ENCODE peak calls at places on chromosomes 5 and 9, in four cellular contexts. C is cardiac muscle cell; L is ovary; E is naive thymus-derived CD4-positive, alpha-beta T cell. M is an unnamed sample.
A peak's percentile ranks its signal among the peaks of the same experiment; 100 is the strongest.

GRCh38 chr5:159768243-159768642 is 148.0 kb upstream of the ADRA1B start:
- DNase-seq in E (no peak), C (no peak), L (no peak), M (no peak)

GRCh38 chr5:102152906-102153787 is 142.9 kb downstream of the SLCO4C1 start:
- DNase-seq in E (peak; percentile 1), C (peak; percentile 38), L (no peak), M (peak; percentile 11)

GRCh38 chr5:73417307-73418035 is 31.1 kb downstream of the FOXD1 start:
- DNase-seq in L (no peak), E (no peak), C (no peak), M (no peak)

GRCh38 chr5:115262066-115262404 is 642 bp downstream of the PGGT1B start:
- DNase-seq in L (no peak), C (peak; percentile 25), E (no peak), M (no peak)

GRCh38 chr9:136244116-136244775 is 1.4 kb downstream of the QSOX2 start:
- DNase-seq in C (no peak), E (peak; percentile 48), L (no peak), M (peak; percentile 84)

GRCh38 chr9:81564632-81565031 is 124.7 kb downstream of the TLE1 start:
- DNase-seq in E (no peak), L (no peak), C (no peak), M (no peak)

GRCh38 chr9:38226491-38226951 is 157.5 kb upstream of the SHB start:
- DNase-seq in C (peak; percentile 69), E (peak; percentile 7), L (no peak), M (no peak)

GRCh38 chr9:128479262-128479661 is 23.5 kb downstream of the ODF2 start:
- DNase-seq in C (no peak), E (no peak), L (no peak), M (no peak)

GRCh38 chr5:174970502-174970901 is 246.1 kb downstream of the MSX2 start:
- DNase-seq in E (no peak), C (no peak), L (no peak), M (no peak)

GRCh38 chr9:104974053-104974983 is 46.4 kb upstream of the ABCA1 start:
- DNase-seq in C (no peak), E (no peak), L (no peak), M (no peak)

GRCh38 chr5:50945139-50945538 is 278.7 kb downstream of the PARP8 start:
- DNase-seq in E (no peak), L (no peak), C (no peak), M (no peak)

GRCh38 chr9:79127661-79128060 is 444.1 kb upstream of the TLE4 start:
- DNase-seq in C (no peak), L (no peak), E (no peak), M (no peak)

GRCh38 chr5:14526493-14526892 is 55.1 kb upstream of the OTULINL start:
- DNase-seq in C (no peak), E (no peak), L (no peak), M (no peak)

GRCh38 chr5:180455872-180456271 is 38.3 kb upstream of the CNOT6 start:
- DNase-seq in C (no peak), L (no peak), E (no peak), M (no peak)

GRCh38 chr5:132256086-132256782 is 1.3 kb upstream of the PDLIM4 start:
- DNase-seq in E (no peak), C (no peak), L (peak; percentile 2), M (no peak)

GRCh38 chr9:131275332-131276106 is 791 bp downstream of the FAM78A start:
- DNase-seq in L (no peak), E (no peak), C (peak; percentile 76), M (peak; percentile 77)

GRCh38 chr9:95181226-95181818 is 136.2 kb downstream of the FANCC start:
- DNase-seq in L (no peak), E (peak; percentile 8), C (peak; percentile 31), M (peak; percentile 39)

GRCh38 chr5:60929024-60929423 is 15.8 kb downstream of the ERCC8 start:
- DNase-seq in L (no peak), C (no peak), E (no peak), M (no peak)

GRCh38 chr9:74681901-74682300 is 184.8 kb downstream of the RORB start:
- DNase-seq in E (no peak), C (peak; percentile 7), L (no peak), M (no peak)
- H3K4me3 ChIP-seq in E (no peak overlapping the region), C (no peak overlapping the region), L (no peak overlapping the region), M (no peak overlapping the region)

GRCh38 chr5:139636207-139636792 is 11.8 kb upstream of the CXXC5 start:
- DNase-seq in E (peak; percentile 59), C (no peak), L (no peak), M (peak; percentile 98)
- H3K4me3 ChIP-seq in E (peak overlapping the region; percentile 22), C (no peak overlapping the region), L (no peak overlapping the region), M (peak overlapping the region; percentile 64)

GRCh38 chr5:144207875-144208444 is 37.3 kb downstream of the KCTD16 start:
- DNase-seq in C (no peak), E (no peak), L (no peak), M (no peak)
- H3K4me3 ChIP-seq in C (no peak overlapping the region), E (no peak overlapping the region), L (no peak overlapping the region), M (no peak overlapping the region)

DNA sequence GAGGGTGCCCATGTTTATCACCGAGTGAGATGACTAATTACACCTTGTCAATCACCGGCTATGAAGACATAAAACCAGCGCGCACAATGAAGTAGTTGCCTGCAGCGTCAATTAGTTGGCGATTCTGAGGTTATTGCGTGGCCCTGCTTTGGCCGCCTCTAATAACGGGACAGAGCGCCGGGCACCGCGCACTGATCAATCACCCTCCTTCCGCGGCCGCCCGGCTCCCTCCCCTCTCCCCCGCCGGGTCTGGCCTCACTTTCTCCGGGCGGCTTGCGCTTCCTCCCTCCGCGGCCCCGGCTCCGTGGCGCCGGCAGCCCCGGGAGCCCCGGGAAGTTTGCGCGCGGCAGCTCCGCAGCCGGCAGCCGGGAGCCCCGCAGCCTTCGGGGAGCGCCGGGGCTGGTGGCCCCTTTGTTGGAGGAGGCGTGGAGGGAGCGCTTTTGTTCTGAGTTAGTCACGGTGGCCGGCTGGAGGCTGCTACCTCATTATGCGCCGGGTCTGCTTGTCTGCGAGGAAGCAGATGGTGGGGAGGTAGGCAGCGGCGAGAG is 3.2 kb upstream of the LHX2 start:
- DNase-seq in C (no peak), L (no peak), E (no peak), M (no peak)
- H3K4me3 ChIP-seq in C (peak overlapping the region; percentile 18), L (no peak overlapping the region), E (no peak overlapping the region), M (no peak overlapping the region)

DNA sequence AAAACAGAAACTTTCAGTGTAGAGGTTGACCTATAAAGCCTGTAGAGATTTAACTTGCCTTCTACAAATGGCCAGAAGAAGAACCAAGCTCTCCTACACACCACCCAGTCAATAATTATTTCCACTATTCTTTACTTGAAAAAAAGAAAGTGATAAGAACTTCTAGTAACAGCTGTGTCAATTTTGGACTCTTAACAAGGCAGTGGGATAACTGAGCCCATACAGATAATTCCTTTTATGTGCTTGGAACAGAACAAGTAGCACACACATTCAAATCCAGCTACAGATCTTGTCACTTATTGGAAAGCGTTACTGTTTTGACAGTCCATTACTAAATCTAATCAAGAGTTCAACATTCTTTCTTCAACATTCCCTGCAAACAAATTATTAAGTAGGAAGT is 6.2 kb downstream of the PTGER4 start:
- DNase-seq in C (no peak), L (no peak), E (no peak), M (no peak)
- H3K4me3 ChIP-seq in C (no peak overlapping the region), L (no peak overlapping the region), E (peak overlapping the region; percentile 27), M (no peak overlapping the region)

GRCh38 chr5:168529361-168530234 is 493 bp downstream of the FBLL1 start:
- DNase-seq in E (no peak), L (peak; percentile 10), C (peak; percentile 41), M (no peak)
- H3K4me3 ChIP-seq in E (no peak overlapping the region), L (peak overlapping the region; percentile 31), C (peak overlapping the region; percentile 30), M (no peak overlapping the region)

GRCh38 chr9:137588891-137589290 is 1.4 kb downstream of the ZMYND19 start:
- DNase-seq in C (no peak), E (no peak), L (no peak), M (no peak)
- H3K4me3 ChIP-seq in C (no peak overlapping the region), E (peak overlapping the region; percentile 30), L (no peak overlapping the region), M (peak overlapping the region; percentile 76)

GRCh38 chr5:1490360-1490759 is 33.4 kb downstream of the LPCAT1 start:
- DNase-seq in E (no peak), L (no peak), C (no peak), M (peak; percentile 20)

GRCh38 chr5:1492757-1493156 is 31.0 kb downstream of the LPCAT1 start:
- DNase-seq in L (no peak), C (no peak), E (no peak), M (no peak)

GRCh38 chr5:1488882-1489680 is 34.7 kb downstream of the LPCAT1 start:
- DNase-seq in L (no peak), C (no peak), E (no peak), M (peak; percentile 65)

GRCh38 chr5:1487079-1487764 is 36.5 kb downstream of the LPCAT1 start:
- DNase-seq in E (no peak), C (no peak), L (no peak), M (no peak)

GRCh38 chr5:1489754-1490153 is 34.0 kb downstream of the LPCAT1 start:
- DNase-seq in E (no peak), C (no peak), L (no peak), M (no peak)
- H3K4me3 ChIP-seq in E (no peak overlapping the region), C (no peak overlapping the region), L (no peak overlapping the region), M (no peak overlapping the region)

M was measured in OCI-LY7.